ENCODE peak calls at places on chromosomes 4 and X, in six cellular contexts. S, L, A, J, G and T are unnamed samples.

GRCh38 chrX:72054776-72055495 is 76.8 kb downstream of the RTL5 start:
- DNase-seq in G (peak), S (no peak), J (no peak), L (no peak), A (no peak), T (no peak)

GRCh38 chrX:154727418-154728323 is 23.2 kb downstream of the GAB3 start:
- DNase-seq in A (peak), G (peak), S (no peak), J (peak), L (no peak), T (no peak)

GRCh38 chr4:155353923-155354540 is 22.7 kb downstream of the MAP9 start:
- DNase-seq in S (peak), J (peak), A (peak), L (peak), G (no peak), T (peak)

GRCh38 chr4:24999392-25000104 is 31.2 kb downstream of the LGI2 start:
- DNase-seq in G (no peak), A (no peak), L (no peak), J (no peak), S (no peak), T (no peak)

GRCh38 chrX:47579537-47579936 is 2.7 kb upstream of the TIMP1 start:
- DNase-seq in G (no peak), A (no peak), L (peak), J (peak), S (no peak), T (no peak)

GRCh38 chrX:133850414-133850813 is 135.0 kb downstream of the GPC3 start:
- DNase-seq in S (no peak), L (no peak), G (no peak), A (no peak), J (no peak), T (no peak)

GRCh38 chr4:14110407-14110806 is 482.9 kb upstream of the BOD1L1 start:
- DNase-seq in L (peak), S (no peak), G (no peak), A (no peak), J (no peak), T (no peak)

GRCh38 chrX:13652256-13653021 is 502 bp upstream of the TCEANC start:
- DNase-seq in S (no peak), J (peak), L (peak), G (no peak), A (peak), T (no peak)

GRCh38 chr4:126935784-126936183 is 697.0 kb upstream of the INTU start:
- DNase-seq in A (no peak), J (no peak), L (no peak), S (no peak), G (no peak), T (no peak)

GRCh38 chrX:45006002-45006800 is 133.2 kb downstream of the KDM6A start:
- DNase-seq in L (no peak), G (no peak), S (no peak), A (no peak), J (no peak), T (no peak)

GRCh38 chr4:8391972-8392371 is 48.6 kb downstream of the ACOX3 start:
- DNase-seq in G (no peak), S (no peak), A (peak), J (peak), L (peak), T (no peak)

GRCh38 chrX:103688949-103689348 is 2.5 kb upstream of the MORF4L2 start:
- DNase-seq in J (peak), A (no peak), G (no peak), L (no peak), S (no peak), T (no peak)

GRCh38 chr4:169795585-169795984 is 37.8 kb upstream of the HPF1 start:
- DNase-seq in A (no peak), J (no peak), S (no peak), L (no peak), G (no peak), T (no peak)

GRCh38 chr4:87227704-87228560 is 7.5 kb upstream of the KLHL8 start:
- DNase-seq in S (no peak), J (no peak), L (no peak), A (no peak), G (no peak), T (no peak)

GRCh38 chr4:105155426-105155825 is 8.8 kb downstream of the TET2 start:
- DNase-seq in J (no peak), S (no peak), A (no peak), L (no peak), G (no peak), T (no peak)

GRCh38 chr4:105153749-105154148 is 7.1 kb downstream of the TET2 start:
- DNase-seq in J (no peak), L (no peak), S (no peak), G (no peak), A (no peak), T (no peak)

GRCh38 chr4:105162123-105162796 is 15.6 kb downstream of the TET2 start:
- DNase-seq in S (no peak), G (no peak), J (no peak), L (no peak), A (no peak), T (no peak)

GRCh38 chr4:105154576-105154975 is 7.9 kb downstream of the TET2 start:
- DNase-seq in A (no peak), L (no peak), J (no peak), S (no peak), G (no peak), T (no peak)

DNA sequence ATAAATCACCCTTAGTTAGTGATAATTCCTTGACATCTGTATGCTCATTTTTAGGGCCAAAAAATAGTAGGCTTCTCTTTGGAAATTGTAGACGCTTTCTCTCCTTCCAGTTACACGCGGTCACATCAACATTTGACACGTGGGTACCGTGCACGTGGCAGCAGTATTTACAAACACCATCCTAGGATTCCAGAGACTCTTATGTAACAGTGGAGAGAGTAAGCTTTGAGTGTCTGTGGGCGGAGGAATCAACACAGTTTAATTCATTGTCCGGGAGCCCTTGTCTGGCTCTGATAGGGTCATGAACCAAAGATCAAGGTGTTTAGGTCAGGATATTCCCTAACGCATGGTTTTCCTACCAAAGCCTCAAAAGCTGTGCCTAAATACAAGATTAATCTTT is 12.2 kb downstream of the TET2 start:
- DNase-seq in J (no peak), S (no peak), G (no peak), L (no peak), A (no peak), T (no peak)
- H3K4me3 ChIP-seq in J (no peak), S (no peak), G (no peak), L (no peak), A (no peak), T (no peak)

DNA sequence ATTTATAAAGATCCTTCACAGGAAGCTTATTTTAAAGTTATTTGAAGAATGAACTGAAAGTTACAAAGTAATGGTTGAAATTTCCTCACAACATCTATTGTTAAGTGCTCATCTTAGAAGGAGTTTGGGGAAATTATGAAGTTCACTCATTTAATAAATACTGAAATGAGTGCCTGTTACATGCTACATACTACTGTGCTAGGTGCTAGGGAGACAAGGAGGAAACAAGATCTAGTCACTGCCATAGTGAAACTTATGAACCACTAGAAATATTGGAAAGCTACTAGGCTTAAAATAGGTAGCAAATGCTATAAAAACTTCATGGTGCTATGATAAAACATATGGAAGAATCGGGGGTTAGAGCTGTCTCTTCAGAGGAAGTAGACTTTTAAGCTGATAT is 97.1 kb downstream of the JADE1 start:
- DNase-seq in S (no peak), G (no peak), J (no peak), L (no peak), A (no peak), T (no peak)
- H3K4me3 ChIP-seq in S (no peak), G (no peak), J (no peak), L (no peak), A (no peak), T (no peak)

GRCh38 chr4:2814627-2815026 is 21.7 kb downstream of the SH3BP2 start:
- DNase-seq in G (no peak), S (peak), A (no peak), L (no peak), J (no peak), T (no peak)

GRCh38 chr4:2811830-2812599 is 19.1 kb downstream of the SH3BP2 start:
- DNase-seq in L (peak), S (no peak), G (peak), A (peak), J (peak), T (peak)

GRCh38 chr4:2813446-2814405 is 20.8 kb downstream of the SH3BP2 start:
- DNase-seq in S (peak), A (no peak), L (no peak), G (no peak), J (no peak), T (no peak)

GRCh38 chr4:2812985-2813384 is 20.1 kb downstream of the SH3BP2 start:
- DNase-seq in J (peak), G (no peak), A (no peak), S (no peak), L (no peak), T (no peak)

GRCh38 chr4:2812600-2812932 is 19.7 kb downstream of the SH3BP2 start:
- DNase-seq in J (no peak), G (no peak), A (no peak), S (no peak), L (no peak), T (no peak)
- H3K4me3 ChIP-seq in J (peak), G (no peak), A (peak), S (no peak), L (peak), T (peak)

DNA sequence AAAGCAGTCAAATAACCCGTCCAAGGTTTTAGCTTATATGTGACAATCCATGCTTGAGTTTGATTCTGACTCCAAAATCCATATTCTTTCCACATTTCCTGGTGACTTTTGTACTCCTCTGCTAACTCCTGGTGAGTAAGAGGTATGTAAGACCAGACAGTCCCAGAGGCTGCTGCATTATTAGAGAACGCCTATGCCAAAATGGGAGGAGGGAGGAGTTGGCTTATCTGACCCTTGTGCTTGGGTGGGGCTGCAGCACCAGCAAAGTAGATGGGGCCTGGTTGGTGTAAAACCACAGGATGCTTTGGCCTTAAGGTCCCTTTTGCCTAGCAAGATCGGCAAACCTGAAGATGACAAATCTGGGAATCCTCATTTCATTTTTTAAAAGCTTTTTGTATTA is 9.1 kb upstream of the RNF212 start:
- DNase-seq in S (no peak), A (no peak), G (peak), J (no peak), L (no peak), T (no peak)
- H3K4me3 ChIP-seq in S (no peak), A (no peak), G (no peak), J (no peak), L (no peak), T (no peak)

GRCh38 chr4:26021417-26022345 is 107.7 kb downstream of the SMIM20 start:
- DNase-seq in S (no peak), L (no peak), A (no peak), G (peak), J (no peak), T (no peak)

GRCh38 chr4:26020896-26021295 is 106.9 kb downstream of the SMIM20 start:
- DNase-seq in L (peak), J (peak), S (no peak), A (no peak), G (no peak), T (no peak)

GRCh38 chr4:26024079-26024478 is 110.1 kb downstream of the SMIM20 start:
- DNase-seq in A (no peak), J (no peak), G (peak), L (no peak), S (no peak), T (no peak)

GRCh38 chr4:26022346-26022891 is 108.4 kb downstream of the SMIM20 start:
- DNase-seq in A (no peak), S (no peak), L (peak), J (peak), G (peak), T (no peak)

GRCh38 chr4:26023191-26023972 is 109.4 kb downstream of the SMIM20 start:
- DNase-seq in J (no peak), L (peak), S (no peak), A (no peak), G (peak), T (no peak)
- H3K4me3 ChIP-seq in J (no peak), L (no peak), S (no peak), A (no peak), G (no peak), T (no peak)

GRCh38 chrX:123184858-123185251 is 777 bp downstream of the GRIA3 start:
- DNase-seq in G (no peak), J (no peak), S (peak), A (no peak), L (no peak), T (no peak)
- H3K4me3 ChIP-seq in G (no peak), J (no peak), S (no peak), A (peak), L (peak), T (no peak)